ENCODE peak calls at places on chromosomes 6 and 20, in six cellular contexts. One of them, this sample, is unnamed.

GRCh38 chr6:105374010-105374420 is 28.9 kb downstream of the PREP start:
- DNase-seq in psoas muscle: no peak
- DNase-seq in epithelial cell of esophagus: peak
- DNase-seq in fibroblast of lung: no peak
- DNase-seq in foreskin fibroblast: peak
- DNase-seq in CD8-positive, alpha-beta T cell: no peak
- DNase-seq in this sample: no peak

GRCh38 chr20:38290829-38291581 is 13.0 kb upstream of the BPI start:
- DNase-seq in CD8-positive, alpha-beta T cell: no peak
- DNase-seq in psoas muscle: peak
- DNase-seq in epithelial cell of esophagus: peak
- DNase-seq in fibroblast of lung: peak
- DNase-seq in foreskin fibroblast: peak
- DNase-seq in this sample: no peak

GRCh38 chr6:42550277-42550676 is 13.6 kb upstream of the UBR2 start:
- DNase-seq in epithelial cell of esophagus: no peak
- DNase-seq in psoas muscle: no peak
- DNase-seq in foreskin fibroblast: peak
- DNase-seq in CD8-positive, alpha-beta T cell: no peak
- DNase-seq in fibroblast of lung: peak
- DNase-seq in this sample: no peak

GRCh38 chr20:50583422-50584150 is 73.4 kb downstream of the PTPN1 start:
- DNase-seq in psoas muscle: no peak
- DNase-seq in fibroblast of lung: no peak
- DNase-seq in epithelial cell of esophagus: peak
- DNase-seq in CD8-positive, alpha-beta T cell: no peak
- DNase-seq in foreskin fibroblast: no peak
- DNase-seq in this sample: no peak

GRCh38 chr6:53979468-53980067 is 131.7 kb upstream of the MLIP start:
- DNase-seq in foreskin fibroblast: peak
- DNase-seq in epithelial cell of esophagus: peak
- DNase-seq in fibroblast of lung: peak
- DNase-seq in psoas muscle: no peak
- DNase-seq in CD8-positive, alpha-beta T cell: no peak
- DNase-seq in this sample: no peak

GRCh38 chr6:130366011-130366963 is at the start of gene TMEM200A:
- DNase-seq in psoas muscle: peak
- DNase-seq in fibroblast of lung: peak
- DNase-seq in epithelial cell of esophagus: peak
- DNase-seq in foreskin fibroblast: peak
- DNase-seq in CD8-positive, alpha-beta T cell: peak
- DNase-seq in this sample: peak

GRCh38 chr20:53302695-53303094 is 290.9 kb downstream of the ZNF217 start:
- DNase-seq in epithelial cell of esophagus: no peak
- DNase-seq in foreskin fibroblast: no peak
- DNase-seq in CD8-positive, alpha-beta T cell: no peak
- DNase-seq in psoas muscle: no peak
- DNase-seq in fibroblast of lung: no peak
- DNase-seq in this sample: no peak

GRCh38 chr20:3146732-3147341 is 12.8 kb downstream of the FASTKD5 start:
- DNase-seq in psoas muscle: no peak
- DNase-seq in fibroblast of lung: no peak
- DNase-seq in CD8-positive, alpha-beta T cell: no peak
- DNase-seq in epithelial cell of esophagus: no peak
- DNase-seq in foreskin fibroblast: no peak
- DNase-seq in this sample: no peak

GRCh38 chr6:160386869-160387518 is 38.8 kb downstream of the SLC22A3 start:
- DNase-seq in psoas muscle: peak
- DNase-seq in epithelial cell of esophagus: peak
- DNase-seq in fibroblast of lung: peak
- DNase-seq in foreskin fibroblast: peak
- DNase-seq in CD8-positive, alpha-beta T cell: no peak
- DNase-seq in this sample: no peak

GRCh38 chr20:63736893-63737689 is 627 bp downstream of the LIME1 start:
- DNase-seq in psoas muscle: peak
- DNase-seq in fibroblast of lung: no peak
- DNase-seq in epithelial cell of esophagus: peak
- DNase-seq in foreskin fibroblast: no peak
- DNase-seq in CD8-positive, alpha-beta T cell: peak
- DNase-seq in this sample: peak

GRCh38 chr6:109714611-109715010 is 23.5 kb downstream of the FIG4 start:
- DNase-seq in CD8-positive, alpha-beta T cell: no peak
- DNase-seq in psoas muscle: no peak
- DNase-seq in foreskin fibroblast: no peak
- DNase-seq in epithelial cell of esophagus: no peak
- DNase-seq in fibroblast of lung: no peak
- DNase-seq in this sample: no peak

GRCh38 chr6:147509900-147510299 is 1.4 kb downstream of the SAMD5 start:
- DNase-seq in fibroblast of lung: no peak
- DNase-seq in CD8-positive, alpha-beta T cell: no peak
- DNase-seq in foreskin fibroblast: no peak
- DNase-seq in psoas muscle: no peak
- DNase-seq in epithelial cell of esophagus: no peak
- DNase-seq in this sample: no peak

GRCh38 chr6:147506704-147507114 is 1.8 kb upstream of the SAMD5 start:
- DNase-seq in fibroblast of lung: peak
- DNase-seq in foreskin fibroblast: peak
- DNase-seq in epithelial cell of esophagus: peak
- DNase-seq in psoas muscle: peak
- DNase-seq in CD8-positive, alpha-beta T cell: no peak
- DNase-seq in this sample: peak

GRCh38 chr6:147508871-147509608 is 550 bp downstream of the SAMD5 start:
- DNase-seq in fibroblast of lung: no peak
- DNase-seq in CD8-positive, alpha-beta T cell: no peak
- DNase-seq in epithelial cell of esophagus: no peak
- DNase-seq in foreskin fibroblast: no peak
- DNase-seq in psoas muscle: peak
- DNase-seq in this sample: peak

GRCh38 chr6:147507162-147508072 is 1.1 kb upstream of the SAMD5 start:
- DNase-seq in foreskin fibroblast: peak
- DNase-seq in epithelial cell of esophagus: peak
- DNase-seq in fibroblast of lung: no peak
- DNase-seq in CD8-positive, alpha-beta T cell: no peak
- DNase-seq in psoas muscle: peak
- DNase-seq in this sample: peak

GRCh38 chr6:147508073-147508870 is at the start of gene SAMD5:
- DNase-seq in fibroblast of lung: peak
- DNase-seq in foreskin fibroblast: peak
- DNase-seq in epithelial cell of esophagus: peak
- DNase-seq in psoas muscle: peak
- DNase-seq in CD8-positive, alpha-beta T cell: no peak
- DNase-seq in this sample: peak
- TF ChIP-seq CTCF in fibroblast of lung: no peak
- TF ChIP-seq CTCF in foreskin fibroblast: no peak
- TF ChIP-seq CTCF in epithelial cell of esophagus: no peak
- TF ChIP-seq CTCF in psoas muscle: no peak
- TF ChIP-seq CTCF in CD8-positive, alpha-beta T cell: no peak
- TF ChIP-seq CTCF in this sample: no peak

GRCh38 chr6:36443951-36444428 is 1.2 kb downstream of the KCTD20 start:
- DNase-seq in epithelial cell of esophagus: peak
- DNase-seq in CD8-positive, alpha-beta T cell: peak
- DNase-seq in fibroblast of lung: peak
- DNase-seq in foreskin fibroblast: peak
- DNase-seq in psoas muscle: no peak
- DNase-seq in this sample: no peak
- TF ChIP-seq CTCF in epithelial cell of esophagus: peak
- TF ChIP-seq CTCF in CD8-positive, alpha-beta T cell: no peak
- TF ChIP-seq CTCF in fibroblast of lung: no peak
- TF ChIP-seq CTCF in foreskin fibroblast: peak
- TF ChIP-seq CTCF in psoas muscle: no peak
- TF ChIP-seq CTCF in this sample: no peak

GRCh38 chr6:18820725-18821124 is 433.6 kb downstream of the RNF144B start:
- DNase-seq in epithelial cell of esophagus: no peak
- DNase-seq in fibroblast of lung: no peak
- DNase-seq in foreskin fibroblast: no peak
- DNase-seq in CD8-positive, alpha-beta T cell: no peak
- DNase-seq in psoas muscle: no peak
- DNase-seq in this sample: no peak
- TF ChIP-seq CTCF in epithelial cell of esophagus: no peak
- TF ChIP-seq CTCF in fibroblast of lung: no peak
- TF ChIP-seq CTCF in foreskin fibroblast: no peak
- TF ChIP-seq CTCF in CD8-positive, alpha-beta T cell: no peak
- TF ChIP-seq CTCF in psoas muscle: no peak
- TF ChIP-seq CTCF in this sample: no peak

GRCh38 chr6:89984926-89985743 is 90.9 kb downstream of the GJA10 start:
- DNase-seq in epithelial cell of esophagus: peak
- DNase-seq in psoas muscle: peak
- DNase-seq in fibroblast of lung: peak
- DNase-seq in foreskin fibroblast: peak
- DNase-seq in CD8-positive, alpha-beta T cell: no peak
- DNase-seq in this sample: peak
- TF ChIP-seq CTCF in epithelial cell of esophagus: no peak
- TF ChIP-seq CTCF in psoas muscle: no peak
- TF ChIP-seq CTCF in fibroblast of lung: no peak
- TF ChIP-seq CTCF in foreskin fibroblast: no peak
- TF ChIP-seq CTCF in CD8-positive, alpha-beta T cell: no peak
- TF ChIP-seq CTCF in this sample: no peak

DNA sequence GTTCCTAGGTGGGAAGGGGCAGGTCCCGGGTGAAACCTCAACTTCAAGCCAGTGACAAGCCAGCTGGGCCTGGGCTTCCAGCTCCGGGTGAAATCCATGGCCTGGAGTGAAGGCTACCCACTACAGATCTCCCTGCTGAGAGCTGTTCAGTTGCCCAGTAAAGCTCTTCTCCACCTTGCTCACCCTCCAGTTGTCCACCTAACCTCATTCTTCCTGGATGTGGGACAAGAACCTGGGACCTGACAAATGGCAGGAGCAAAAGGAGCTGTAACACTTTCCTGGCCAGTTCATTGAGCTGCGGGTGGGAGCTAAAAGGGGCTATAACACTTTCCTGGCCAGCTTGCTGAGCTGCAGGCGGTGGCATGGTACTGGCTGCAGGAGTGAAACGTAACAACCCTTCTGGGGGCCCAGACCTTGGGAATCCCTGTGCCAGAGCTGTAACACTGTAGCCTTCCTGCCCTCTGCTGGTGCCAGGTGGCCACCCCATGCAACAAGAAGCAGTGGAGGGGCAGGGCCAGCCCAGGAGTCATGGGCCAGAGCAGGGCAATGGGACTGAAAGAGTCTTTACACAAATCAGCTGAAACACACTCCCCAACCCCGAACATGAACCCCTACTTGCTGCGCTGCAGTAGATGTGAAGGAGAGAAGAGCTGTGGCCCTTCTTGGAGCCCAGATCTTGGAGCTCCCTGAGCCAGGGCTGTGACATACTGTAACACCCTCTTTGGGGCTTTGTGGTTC is 3.6 kb upstream of the HINT3 start:
- DNase-seq in fibroblast of lung: no peak
- DNase-seq in epithelial cell of esophagus: peak
- DNase-seq in psoas muscle: no peak
- DNase-seq in foreskin fibroblast: peak
- DNase-seq in CD8-positive, alpha-beta T cell: no peak
- DNase-seq in this sample: no peak
- TF ChIP-seq CTCF in fibroblast of lung: no peak
- TF ChIP-seq CTCF in epithelial cell of esophagus: peak
- TF ChIP-seq CTCF in psoas muscle: no peak
- TF ChIP-seq CTCF in foreskin fibroblast: peak
- TF ChIP-seq CTCF in CD8-positive, alpha-beta T cell: no peak
- TF ChIP-seq CTCF in this sample: no peak

GRCh38 chr6:2765166-2765895 is at the start of gene WRNIP1:
- DNase-seq in epithelial cell of esophagus: peak
- DNase-seq in CD8-positive, alpha-beta T cell: peak
- DNase-seq in foreskin fibroblast: peak
- DNase-seq in psoas muscle: peak
- DNase-seq in fibroblast of lung: peak
- DNase-seq in this sample: peak
- TF ChIP-seq CTCF in epithelial cell of esophagus: peak
- TF ChIP-seq CTCF in CD8-positive, alpha-beta T cell: peak
- TF ChIP-seq CTCF in foreskin fibroblast: peak
- TF ChIP-seq CTCF in psoas muscle: peak
- TF ChIP-seq CTCF in fibroblast of lung: peak
- TF ChIP-seq CTCF in this sample: peak

DNA sequence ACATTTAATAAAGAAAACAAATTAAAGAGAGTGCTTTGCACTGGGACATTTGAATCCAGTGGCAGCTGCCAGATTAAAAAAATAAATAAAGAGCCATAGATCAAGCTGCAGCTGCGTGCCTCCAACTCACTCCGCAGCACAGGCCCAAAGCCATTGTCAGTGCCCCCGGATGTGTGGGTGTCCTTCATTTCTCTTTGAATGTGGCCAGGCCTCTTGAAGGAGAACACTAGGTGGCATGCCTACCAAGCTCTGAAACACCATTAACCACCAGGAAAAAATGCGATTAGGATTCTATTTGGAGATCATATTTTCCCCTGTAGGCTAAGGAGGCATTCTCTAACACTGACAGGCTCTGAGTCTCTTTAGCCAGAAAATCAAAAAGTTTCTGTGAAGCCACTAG is 549.8 kb downstream of the PRKN start:
- DNase-seq in foreskin fibroblast: peak
- DNase-seq in CD8-positive, alpha-beta T cell: no peak
- DNase-seq in psoas muscle: no peak
- DNase-seq in fibroblast of lung: peak
- DNase-seq in epithelial cell of esophagus: no peak
- DNase-seq in this sample: no peak
- TF ChIP-seq CTCF in foreskin fibroblast: no peak
- TF ChIP-seq CTCF in CD8-positive, alpha-beta T cell: no peak
- TF ChIP-seq CTCF in psoas muscle: peak
- TF ChIP-seq CTCF in fibroblast of lung: no peak
- TF ChIP-seq CTCF in epithelial cell of esophagus: no peak
- TF ChIP-seq CTCF in this sample: no peak

GRCh38 chr6:154868143-154868594 is 126.9 kb upstream of the TIAM2 start:
- DNase-seq in psoas muscle: no peak
- DNase-seq in fibroblast of lung: peak
- DNase-seq in foreskin fibroblast: peak
- DNase-seq in CD8-positive, alpha-beta T cell: no peak
- DNase-seq in epithelial cell of esophagus: peak
- DNase-seq in this sample: no peak
- TF ChIP-seq CTCF in psoas muscle: peak
- TF ChIP-seq CTCF in fibroblast of lung: peak
- TF ChIP-seq CTCF in foreskin fibroblast: peak
- TF ChIP-seq CTCF in CD8-positive, alpha-beta T cell: peak
- TF ChIP-seq CTCF in epithelial cell of esophagus: peak
- TF ChIP-seq CTCF in this sample: peak

GRCh38 chr6:80132942-80133517 is 26.6 kb downstream of the BCKDHB start:
- DNase-seq in fibroblast of lung: peak
- DNase-seq in CD8-positive, alpha-beta T cell: peak
- DNase-seq in psoas muscle: no peak
- DNase-seq in epithelial cell of esophagus: peak
- DNase-seq in foreskin fibroblast: peak
- DNase-seq in this sample: peak
- TF ChIP-seq CTCF in fibroblast of lung: peak
- TF ChIP-seq CTCF in CD8-positive, alpha-beta T cell: no peak
- TF ChIP-seq CTCF in psoas muscle: peak
- TF ChIP-seq CTCF in epithelial cell of esophagus: peak
- TF ChIP-seq CTCF in foreskin fibroblast: peak
- TF ChIP-seq CTCF in this sample: no peak

DNA sequence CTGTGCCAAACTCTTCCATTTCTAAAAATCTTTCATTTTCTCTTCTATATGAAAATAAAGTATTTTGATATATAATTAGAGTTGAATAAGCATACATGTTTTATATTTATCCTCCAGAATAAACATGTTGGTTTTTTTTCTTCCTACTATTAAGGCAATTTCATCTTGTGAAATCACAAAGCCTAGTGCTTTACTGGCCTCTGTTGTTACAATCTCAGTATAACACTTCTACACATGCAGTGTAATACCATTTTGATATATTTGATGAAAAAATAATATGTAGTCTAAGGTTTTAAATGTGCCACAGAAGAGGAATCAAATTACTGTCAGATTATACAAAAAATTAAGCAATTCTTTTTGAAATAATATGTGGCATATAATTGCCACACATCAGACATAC is 225.3 kb upstream of the MANEA start:
- DNase-seq in foreskin fibroblast: no peak
- DNase-seq in epithelial cell of esophagus: peak
- DNase-seq in psoas muscle: no peak
- DNase-seq in CD8-positive, alpha-beta T cell: no peak
- DNase-seq in fibroblast of lung: peak
- DNase-seq in this sample: no peak
- TF ChIP-seq CTCF in foreskin fibroblast: no peak
- TF ChIP-seq CTCF in epithelial cell of esophagus: peak
- TF ChIP-seq CTCF in psoas muscle: no peak
- TF ChIP-seq CTCF in CD8-positive, alpha-beta T cell: no peak
- TF ChIP-seq CTCF in fibroblast of lung: no peak
- TF ChIP-seq CTCF in this sample: no peak